ENCODE peak calls at places on chromosomes 5 and 9, in six cellular contexts. One of them, this sample, is unnamed.

GRCh38 chr5:66074891-66075290 is 69.2 kb upstream of the SREK1 start:
- DNase-seq in WTC11: no peak
- DNase-seq in stimulated activated CD8-positive, alpha-beta memory T cell treated with anti-CD3 and anti-CD28 coated beads, Interleukin-12 subunit alpha, Interleukin-12 subunit beta, amount 100 ng/mL, for 4 hours: no peak
- DNase-seq in aorta: no peak
- DNase-seq in GM19239: no peak
- DNase-seq in NCI-H345: no peak
- DNase-seq in this sample: no peak

GRCh38 chr5:144072518-144072927 is 97.9 kb downstream of the YIPF5 start:
- DNase-seq in WTC11: no peak
- DNase-seq in aorta: no peak
- DNase-seq in GM19239: no peak
- DNase-seq in NCI-H345: no peak
- DNase-seq in stimulated activated CD8-positive, alpha-beta memory T cell treated with anti-CD3 and anti-CD28 coated beads, Interleukin-12 subunit alpha, Interleukin-12 subunit beta, amount 100 ng/mL, for 4 hours: no peak
- DNase-seq in this sample: no peak

GRCh38 chr5:131357739-131358561 is 94.1 kb downstream of the CDC42SE2 start:
- DNase-seq in stimulated activated CD8-positive, alpha-beta memory T cell treated with anti-CD3 and anti-CD28 coated beads, Interleukin-12 subunit alpha, Interleukin-12 subunit beta, amount 100 ng/mL, for 4 hours: no peak
- DNase-seq in WTC11: no peak
- DNase-seq in NCI-H345: no peak
- DNase-seq in GM19239: no peak
- DNase-seq in aorta: no peak
- DNase-seq in this sample: no peak

GRCh38 chr9:124477211-124478013 is 27.2 kb downstream of the ADGRD2 start:
- DNase-seq in WTC11: no peak
- DNase-seq in stimulated activated CD8-positive, alpha-beta memory T cell treated with anti-CD3 and anti-CD28 coated beads, Interleukin-12 subunit alpha, Interleukin-12 subunit beta, amount 100 ng/mL, for 4 hours: no peak
- DNase-seq in aorta: no peak
- DNase-seq in GM19239: no peak
- DNase-seq in NCI-H345: peak; percentile 72
- DNase-seq in this sample: no peak

GRCh38 chr9:107387401-107387800 is 102.2 kb downstream of the KLF4 start:
- DNase-seq in WTC11: no peak
- DNase-seq in aorta: no peak
- DNase-seq in stimulated activated CD8-positive, alpha-beta memory T cell treated with anti-CD3 and anti-CD28 coated beads, Interleukin-12 subunit alpha, Interleukin-12 subunit beta, amount 100 ng/mL, for 4 hours: no peak
- DNase-seq in NCI-H345: no peak
- DNase-seq in GM19239: no peak
- DNase-seq in this sample: no peak

GRCh38 chr5:176870110-176870591 is 29.0 kb downstream of the HK3 start:
- DNase-seq in NCI-H345: no peak
- DNase-seq in aorta: no peak
- DNase-seq in stimulated activated CD8-positive, alpha-beta memory T cell treated with anti-CD3 and anti-CD28 coated beads, Interleukin-12 subunit alpha, Interleukin-12 subunit beta, amount 100 ng/mL, for 4 hours: no peak
- DNase-seq in WTC11: peak; percentile 83
- DNase-seq in GM19239: no peak
- DNase-seq in this sample: no peak

GRCh38 chr5:80576383-80576782 is 6.3 kb upstream of the ANKRD34B start:
- DNase-seq in NCI-H345: no peak
- DNase-seq in GM19239: no peak
- DNase-seq in WTC11: no peak
- DNase-seq in stimulated activated CD8-positive, alpha-beta memory T cell treated with anti-CD3 and anti-CD28 coated beads, Interleukin-12 subunit alpha, Interleukin-12 subunit beta, amount 100 ng/mL, for 4 hours: no peak
- DNase-seq in aorta: no peak
- DNase-seq in this sample: no peak

GRCh38 chr5:1324719-1325190 is 20.1 kb downstream of the CLPTM1L start:
- DNase-seq in NCI-H345: no peak
- DNase-seq in WTC11: peak; percentile 46
- DNase-seq in GM19239: no peak
- DNase-seq in aorta: peak; percentile 72
- DNase-seq in stimulated activated CD8-positive, alpha-beta memory T cell treated with anti-CD3 and anti-CD28 coated beads, Interleukin-12 subunit alpha, Interleukin-12 subunit beta, amount 100 ng/mL, for 4 hours: no peak
- DNase-seq in this sample: peak; percentile 58

GRCh38 chr5:42691413-42691861 is 65.2 kb upstream of the CCDC152 start:
- DNase-seq in stimulated activated CD8-positive, alpha-beta memory T cell treated with anti-CD3 and anti-CD28 coated beads, Interleukin-12 subunit alpha, Interleukin-12 subunit beta, amount 100 ng/mL, for 4 hours: no peak
- DNase-seq in NCI-H345: no peak
- DNase-seq in aorta: no peak
- DNase-seq in WTC11: no peak
- DNase-seq in GM19239: no peak
- DNase-seq in this sample: no peak

GRCh38 chr9:96725576-96725975 is 52.3 kb downstream of the ZNF510 start:
- DNase-seq in NCI-H345: no peak
- DNase-seq in aorta: no peak
- DNase-seq in stimulated activated CD8-positive, alpha-beta memory T cell treated with anti-CD3 and anti-CD28 coated beads, Interleukin-12 subunit alpha, Interleukin-12 subunit beta, amount 100 ng/mL, for 4 hours: no peak
- DNase-seq in GM19239: no peak
- DNase-seq in WTC11: no peak
- DNase-seq in this sample: no peak

GRCh38 chr5:35852084-35852734 is 4.5 kb upstream of the IL7R start:
- DNase-seq in GM19239: no peak
- DNase-seq in aorta: no peak
- DNase-seq in NCI-H345: no peak
- DNase-seq in stimulated activated CD8-positive, alpha-beta memory T cell treated with anti-CD3 and anti-CD28 coated beads, Interleukin-12 subunit alpha, Interleukin-12 subunit beta, amount 100 ng/mL, for 4 hours: no peak
- DNase-seq in WTC11: peak; percentile 12
- DNase-seq in this sample: no peak

GRCh38 chr9:78286125-78286524 is 10.8 kb upstream of the PSAT1 start:
- DNase-seq in WTC11: no peak
- DNase-seq in aorta: no peak
- DNase-seq in stimulated activated CD8-positive, alpha-beta memory T cell treated with anti-CD3 and anti-CD28 coated beads, Interleukin-12 subunit alpha, Interleukin-12 subunit beta, amount 100 ng/mL, for 4 hours: no peak
- DNase-seq in GM19239: no peak
- DNase-seq in NCI-H345: no peak
- DNase-seq in this sample: no peak

GRCh38 chr5:76548525-76549229 is 74.5 kb downstream of the F2RL2 start:
- DNase-seq in GM19239: no peak
- DNase-seq in NCI-H345: peak; percentile 16
- DNase-seq in WTC11: no peak
- DNase-seq in aorta: no peak
- DNase-seq in stimulated activated CD8-positive, alpha-beta memory T cell treated with anti-CD3 and anti-CD28 coated beads, Interleukin-12 subunit alpha, Interleukin-12 subunit beta, amount 100 ng/mL, for 4 hours: no peak
- DNase-seq in this sample: no peak